ENCODE peak calls at places on chromosomes 3 and 15, in four cellular contexts. J is fibroblast of mammary gland, X is Right ventricle myocardium superior, R is activated T-helper 1 cell treated with Interleukin-2 at 50 U/mL for 16 hours. F is an unnamed sample.

GRCh38 chr3:89300976-89301375 is 193.6 kb downstream of the EPHA3 start:
- DNase-seq in J (peak), X (no peak), R (no peak), F (no peak)

GRCh38 chr3:163315786-163316185 is 1762.5 kb downstream of the SI start:
- DNase-seq in J (no peak), X (no peak), R (no peak), F (no peak)

GRCh38 chr3:123672429-123673146 is 87.7 kb upstream of the HACD2 start:
- DNase-seq in J (no peak), X (no peak), R (no peak), F (no peak)

GRCh38 chr3:167100200-167100599 is 279.9 kb downstream of the ZBBX start:
- DNase-seq in J (no peak), X (no peak), R (no peak), F (no peak)

GRCh38 chr3:157098823-157099185 is 61.1 kb downstream of the CCNL1 start:
- DNase-seq in J (peak), X (no peak), R (no peak), F (no peak)

GRCh38 chr15:25899870-25900269 is 36.7 kb upstream of the ATP10A start:
- DNase-seq in J (peak), X (no peak), R (no peak), F (no peak)

GRCh38 chr3:172155880-172156279 is 116.5 kb downstream of the FNDC3B start:
- DNase-seq in J (no peak), X (no peak), R (no peak), F (no peak)

GRCh38 chr3:32078085-32078634 is 28.3 kb upstream of the GPD1L start:
- DNase-seq in J (no peak), X (no peak), R (no peak), F (no peak)

GRCh38 chr3:64595253-64595694 is 92.5 kb downstream of the ADAMTS9 start:
- DNase-seq in J (peak), X (peak), R (no peak), F (peak)

GRCh38 chr3:186057594-186057993 is 51.3 kb downstream of the ETV5 start:
- DNase-seq in J (peak), X (no peak), R (no peak), F (no peak)

GRCh38 chr15:99755692-99756409 is 22.6 kb upstream of the LYSMD4 start:
- DNase-seq in J (peak), X (peak), R (no peak), F (peak)

GRCh38 chr3:147521646-147522045 is 112.5 kb downstream of the ZIC1 start:
- DNase-seq in J (peak), X (no peak), R (no peak), F (no peak)

GRCh38 chr3:188468672-188469071 is 314.7 kb downstream of the LPP start:
- DNase-seq in J (peak), X (no peak), R (no peak), F (peak)

GRCh38 chr3:120428904-120429303 is 21.9 kb downstream of the FSTL1 start:
- DNase-seq in J (no peak), X (no peak), R (no peak), F (peak)

GRCh38 chr3:175065492-175065891 is 206.4 kb downstream of the NAALADL2 start:
- DNase-seq in J (no peak), X (no peak), R (no peak), F (no peak)

GRCh38 chr3:65888980-65889706 is 149.6 kb downstream of the MAGI1 start:
- DNase-seq in J (peak), X (no peak), R (no peak), F (no peak)

GRCh38 chr15:55183679-55184078 is 13.1 kb downstream of the RSL24D1 start:
- DNase-seq in J (no peak), X (no peak), R (no peak), F (no peak)

F was measured in right cardiac atrium.